ENCODE peak calls at places on chromosomes 11 and 22, in seven cellular contexts. One of them, this sample, is unnamed.
A peak's percentile ranks its signal among the peaks of the same experiment; 100 is the strongest.

GRCh38 chr22:23233746-23234408 is 53.6 kb downstream of the BCR start:
- DNase-seq in breast epithelium: no peak
- DNase-seq in cardiac muscle cell: peak; percentile 69
- DNase-seq in fibroblast of mammary gland: peak; percentile 95
- DNase-seq in body of pancreas: no peak
- DNase-seq in left lung: no peak
- DNase-seq in hepatocyte: peak; percentile 52
- DNase-seq in this sample: peak; percentile 46

GRCh38 chr11:124644426-124645280 is 22.0 kb downstream of the TBRG1 start:
- DNase-seq in cardiac muscle cell: peak; percentile 89
- DNase-seq in left lung: no peak
- DNase-seq in hepatocyte: peak; percentile 74
- DNase-seq in fibroblast of mammary gland: peak; percentile 74
- DNase-seq in breast epithelium: no peak
- DNase-seq in body of pancreas: peak; percentile 69
- DNase-seq in this sample: peak; percentile 89

GRCh38 chr22:48431014-48431413 is 1396.7 kb downstream of the BRD1 start:
- DNase-seq in fibroblast of mammary gland: no peak
- DNase-seq in left lung: no peak
- DNase-seq in hepatocyte: no peak
- DNase-seq in breast epithelium: no peak
- DNase-seq in body of pancreas: no peak
- DNase-seq in cardiac muscle cell: no peak
- DNase-seq in this sample: no peak

GRCh38 chr22:50627914-50628542 is at the start of gene ARSA:
- DNase-seq in body of pancreas: peak; percentile 89
- DNase-seq in breast epithelium: peak; percentile 86
- DNase-seq in left lung: peak; percentile 90
- DNase-seq in hepatocyte: peak; percentile 92
- DNase-seq in cardiac muscle cell: peak; percentile 88
- DNase-seq in fibroblast of mammary gland: peak; percentile 74
- DNase-seq in this sample: peak; percentile 83

GRCh38 chr22:42641801-42642413 is 1.5 kb upstream of the ATP5MGL start:
- DNase-seq in cardiac muscle cell: no peak
- DNase-seq in fibroblast of mammary gland: no peak
- DNase-seq in breast epithelium: no peak
- DNase-seq in left lung: no peak
- DNase-seq in hepatocyte: peak; percentile 36
- DNase-seq in body of pancreas: no peak
- DNase-seq in this sample: peak; percentile 20

GRCh38 chr11:120086651-120087050 is 51.3 kb downstream of the TRIM29 start:
- DNase-seq in body of pancreas: no peak
- DNase-seq in hepatocyte: no peak
- DNase-seq in left lung: no peak
- DNase-seq in breast epithelium: no peak
- DNase-seq in cardiac muscle cell: no peak
- DNase-seq in fibroblast of mammary gland: no peak
- DNase-seq in this sample: no peak

GRCh38 chr11:17864478-17864941 is 129.9 kb downstream of the KCNC1 start:
- DNase-seq in fibroblast of mammary gland: no peak
- DNase-seq in breast epithelium: no peak
- DNase-seq in left lung: no peak
- DNase-seq in body of pancreas: peak; percentile 21
- DNase-seq in hepatocyte: peak; percentile 45
- DNase-seq in cardiac muscle cell: no peak
- DNase-seq in this sample: peak; percentile 11

GRCh38 chr22:44648821-44649566 is 53.0 kb upstream of the PRR5 start:
- DNase-seq in left lung: no peak
- DNase-seq in breast epithelium: no peak
- DNase-seq in cardiac muscle cell: peak; percentile 77
- DNase-seq in fibroblast of mammary gland: peak; percentile 90
- DNase-seq in body of pancreas: peak; percentile 21
- DNase-seq in hepatocyte: peak; percentile 74
- DNase-seq in this sample: peak; percentile 49

GRCh38 chr11:111524056-111524455 is 9.5 kb downstream of the HOATZ start:
- DNase-seq in cardiac muscle cell: no peak
- DNase-seq in breast epithelium: no peak
- DNase-seq in body of pancreas: no peak
- DNase-seq in fibroblast of mammary gland: no peak
- DNase-seq in hepatocyte: no peak
- DNase-seq in left lung: no peak
- DNase-seq in this sample: no peak

GRCh38 chr11:45252134-45252856 is 33.8 kb downstream of the SYT13 start:
- DNase-seq in cardiac muscle cell: peak; percentile 37
- DNase-seq in left lung: no peak
- DNase-seq in hepatocyte: peak; percentile 74
- DNase-seq in breast epithelium: no peak
- DNase-seq in body of pancreas: peak; percentile 70
- DNase-seq in fibroblast of mammary gland: peak; percentile 41
- DNase-seq in this sample: no peak

GRCh38 chr11:71379722-71380121 is 68.5 kb downstream of the DHCR7 start:
- DNase-seq in fibroblast of mammary gland: no peak
- DNase-seq in left lung: no peak
- DNase-seq in breast epithelium: no peak
- DNase-seq in hepatocyte: no peak
- DNase-seq in cardiac muscle cell: no peak
- DNase-seq in body of pancreas: no peak
- DNase-seq in this sample: no peak

GRCh38 chr22:38770257-38770949 is 14.6 kb upstream of the SUN2 start:
- DNase-seq in body of pancreas: no peak
- DNase-seq in cardiac muscle cell: no peak
- DNase-seq in breast epithelium: no peak
- DNase-seq in fibroblast of mammary gland: no peak
- DNase-seq in hepatocyte: no peak
- DNase-seq in left lung: no peak
- DNase-seq in this sample: no peak

GRCh38 chr11:95230054-95231034 is 658 bp downstream of the SESN3 start:
- DNase-seq in cardiac muscle cell: peak; percentile 40
- DNase-seq in breast epithelium: peak; percentile 47
- DNase-seq in body of pancreas: no peak
- DNase-seq in fibroblast of mammary gland: peak; percentile 35
- DNase-seq in hepatocyte: peak; percentile 47
- DNase-seq in left lung: peak; percentile 45
- DNase-seq in this sample: peak; percentile 30

GRCh38 chr11:8047382-8047781 is 33.6 kb upstream of the TUB start:
- DNase-seq in hepatocyte: no peak
- DNase-seq in left lung: no peak
- DNase-seq in body of pancreas: no peak
- DNase-seq in cardiac muscle cell: no peak
- DNase-seq in breast epithelium: no peak
- DNase-seq in fibroblast of mammary gland: no peak
- DNase-seq in this sample: no peak

GRCh38 chr11:73156114-73156513 is 14.0 kb upstream of the FCHSD2 start:
- DNase-seq in body of pancreas: no peak
- DNase-seq in cardiac muscle cell: no peak
- DNase-seq in fibroblast of mammary gland: no peak
- DNase-seq in left lung: no peak
- DNase-seq in breast epithelium: no peak
- DNase-seq in hepatocyte: no peak
- DNase-seq in this sample: no peak

DNA sequence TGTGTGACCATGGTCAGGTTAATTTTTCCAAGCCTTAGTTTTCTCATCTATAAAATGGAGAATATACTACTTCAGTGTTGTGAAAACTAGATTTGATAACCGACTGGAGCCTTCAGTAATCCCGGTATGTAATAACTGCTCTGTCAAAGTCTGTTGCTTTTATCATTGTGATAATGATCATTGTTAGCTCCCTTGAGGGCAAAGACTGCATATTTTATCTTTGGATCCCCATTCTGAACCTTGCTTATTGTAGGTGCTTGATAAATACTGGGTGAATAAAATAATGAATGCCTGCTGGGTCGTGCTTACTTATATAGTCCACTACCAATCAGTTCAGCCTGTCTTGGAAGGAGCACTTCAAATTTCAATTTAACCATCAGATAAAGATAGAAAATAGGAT is 105.3 kb downstream of the ARFGAP2 start:
- DNase-seq in fibroblast of mammary gland: no peak
- DNase-seq in body of pancreas: no peak
- DNase-seq in breast epithelium: no peak
- DNase-seq in cardiac muscle cell: no peak
- DNase-seq in left lung: no peak
- DNase-seq in hepatocyte: no peak
- DNase-seq in this sample: no peak
- TF ChIP-seq CTCF in fibroblast of mammary gland: no peak
- TF ChIP-seq CTCF in body of pancreas: no peak
- TF ChIP-seq CTCF in breast epithelium: no peak
- TF ChIP-seq CTCF in cardiac muscle cell: no peak
- TF ChIP-seq CTCF in left lung: no peak
- TF ChIP-seq CTCF in hepatocyte: no peak
- TF ChIP-seq CTCF in this sample: no peak

DNA sequence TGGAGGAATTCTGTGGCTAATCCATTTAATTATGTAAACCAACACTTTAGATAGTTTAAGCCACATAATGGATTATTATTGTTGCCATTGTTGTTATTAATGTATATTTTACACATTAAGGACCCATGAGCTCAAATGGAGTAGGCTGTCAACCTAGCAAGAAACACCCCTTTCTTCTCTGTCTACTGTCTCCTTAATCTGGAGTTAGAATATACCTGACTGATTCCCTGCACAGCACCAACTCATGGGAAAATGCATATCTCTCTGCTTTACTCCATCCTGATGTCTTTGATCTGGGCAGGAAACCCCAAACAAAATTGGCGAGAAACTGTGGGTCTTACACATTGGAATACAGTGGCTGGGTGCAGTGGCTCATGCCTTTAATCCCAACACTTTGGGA is 24.0 kb upstream of the ME3 start:
- DNase-seq in cardiac muscle cell: no peak
- DNase-seq in body of pancreas: no peak
- DNase-seq in breast epithelium: no peak
- DNase-seq in fibroblast of mammary gland: no peak
- DNase-seq in left lung: no peak
- DNase-seq in hepatocyte: no peak
- DNase-seq in this sample: no peak
- H3K4me3 ChIP-seq in cardiac muscle cell: no peak overlapping the region
- H3K4me3 ChIP-seq in body of pancreas: no peak overlapping the region
- H3K4me3 ChIP-seq in breast epithelium: no peak overlapping the region
- H3K4me3 ChIP-seq in fibroblast of mammary gland: no peak overlapping the region
- H3K4me3 ChIP-seq in left lung: no peak overlapping the region
- H3K4me3 ChIP-seq in hepatocyte: no peak overlapping the region
- H3K4me3 ChIP-seq in this sample: no peak overlapping the region

DNA sequence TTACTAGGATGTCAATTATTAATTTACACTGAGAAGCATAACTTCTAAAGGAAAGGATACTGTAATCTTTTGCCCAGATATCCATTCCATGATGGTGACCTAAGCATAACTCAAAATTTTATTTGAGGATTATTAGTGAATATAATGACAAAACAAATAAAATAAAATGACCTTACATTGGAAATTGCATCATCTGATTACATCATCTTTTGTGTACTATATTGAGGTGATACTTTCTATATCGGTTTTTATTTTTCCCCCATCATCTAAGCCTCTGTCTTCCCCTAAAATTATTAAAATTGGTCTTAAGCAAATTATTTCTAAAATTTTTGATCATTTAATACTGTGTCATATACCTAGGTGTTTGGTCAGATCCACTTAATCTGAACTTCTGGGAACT is 150.1 kb upstream of the CTSC start:
- DNase-seq in breast epithelium: no peak
- DNase-seq in left lung: no peak
- DNase-seq in hepatocyte: no peak
- DNase-seq in fibroblast of mammary gland: no peak
- DNase-seq in cardiac muscle cell: no peak
- DNase-seq in body of pancreas: no peak
- DNase-seq in this sample: no peak
- TF ChIP-seq CTCF in breast epithelium: no peak
- TF ChIP-seq CTCF in left lung: no peak
- TF ChIP-seq CTCF in hepatocyte: no peak
- TF ChIP-seq CTCF in fibroblast of mammary gland: no peak
- TF ChIP-seq CTCF in cardiac muscle cell: no peak
- TF ChIP-seq CTCF in body of pancreas: no peak
- TF ChIP-seq CTCF in this sample: no peak

GRCh38 chr11:1270476-1270875 is 39.0 kb downstream of the TOLLIP start:
- DNase-seq in hepatocyte: no peak
- DNase-seq in fibroblast of mammary gland: no peak
- DNase-seq in breast epithelium: no peak
- DNase-seq in body of pancreas: no peak
- DNase-seq in cardiac muscle cell: no peak
- DNase-seq in left lung: no peak
- DNase-seq in this sample: no peak

GRCh38 chr11:1271406-1271805 is 38.0 kb downstream of the TOLLIP start:
- DNase-seq in hepatocyte: no peak
- DNase-seq in fibroblast of mammary gland: no peak
- DNase-seq in cardiac muscle cell: no peak
- DNase-seq in body of pancreas: no peak
- DNase-seq in left lung: no peak
- DNase-seq in breast epithelium: no peak
- DNase-seq in this sample: no peak

GRCh38 chr11:1271927-1272326 is 37.5 kb downstream of the TOLLIP start:
- DNase-seq in fibroblast of mammary gland: no peak
- DNase-seq in hepatocyte: no peak
- DNase-seq in body of pancreas: no peak
- DNase-seq in left lung: no peak
- DNase-seq in cardiac muscle cell: no peak
- DNase-seq in breast epithelium: no peak
- DNase-seq in this sample: no peak

GRCh38 chr11:1269957-1270356 is 39.5 kb downstream of the TOLLIP start:
- DNase-seq in breast epithelium: no peak
- DNase-seq in fibroblast of mammary gland: no peak
- DNase-seq in hepatocyte: no peak
- DNase-seq in left lung: no peak
- DNase-seq in cardiac muscle cell: no peak
- DNase-seq in body of pancreas: no peak
- DNase-seq in this sample: no peak

DNA sequence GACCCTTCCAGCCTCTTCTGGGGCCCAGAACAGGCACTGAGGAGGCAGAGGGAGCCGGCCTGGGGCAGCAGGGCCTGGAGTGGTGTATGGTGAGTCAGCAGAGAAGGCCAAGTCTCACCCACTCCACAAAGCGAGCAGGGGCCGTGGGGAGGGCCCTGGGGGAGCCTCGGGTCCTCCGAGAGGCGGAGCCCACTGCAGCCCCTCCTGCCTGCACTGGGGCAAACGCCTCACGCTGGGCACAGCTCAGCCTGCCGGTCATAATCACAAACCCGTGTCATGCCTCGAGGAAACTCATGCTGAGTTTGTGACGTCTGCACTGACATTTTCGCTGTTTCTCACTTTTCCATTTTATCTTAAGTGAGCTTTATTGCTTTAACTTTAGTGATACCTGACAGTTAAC is 38.4 kb downstream of the TOLLIP start:
- DNase-seq in fibroblast of mammary gland: no peak
- DNase-seq in cardiac muscle cell: peak; percentile 16
- DNase-seq in breast epithelium: no peak
- DNase-seq in hepatocyte: no peak
- DNase-seq in left lung: no peak
- DNase-seq in body of pancreas: no peak
- DNase-seq in this sample: peak; percentile 87
- H3K4me3 ChIP-seq in fibroblast of mammary gland: no peak overlapping the region
- H3K4me3 ChIP-seq in cardiac muscle cell: no peak overlapping the region
- H3K4me3 ChIP-seq in breast epithelium: no peak overlapping the region
- H3K4me3 ChIP-seq in hepatocyte: no peak overlapping the region
- H3K4me3 ChIP-seq in left lung: no peak overlapping the region
- H3K4me3 ChIP-seq in body of pancreas: no peak overlapping the region
- H3K4me3 ChIP-seq in this sample: no peak overlapping the region

DNA sequence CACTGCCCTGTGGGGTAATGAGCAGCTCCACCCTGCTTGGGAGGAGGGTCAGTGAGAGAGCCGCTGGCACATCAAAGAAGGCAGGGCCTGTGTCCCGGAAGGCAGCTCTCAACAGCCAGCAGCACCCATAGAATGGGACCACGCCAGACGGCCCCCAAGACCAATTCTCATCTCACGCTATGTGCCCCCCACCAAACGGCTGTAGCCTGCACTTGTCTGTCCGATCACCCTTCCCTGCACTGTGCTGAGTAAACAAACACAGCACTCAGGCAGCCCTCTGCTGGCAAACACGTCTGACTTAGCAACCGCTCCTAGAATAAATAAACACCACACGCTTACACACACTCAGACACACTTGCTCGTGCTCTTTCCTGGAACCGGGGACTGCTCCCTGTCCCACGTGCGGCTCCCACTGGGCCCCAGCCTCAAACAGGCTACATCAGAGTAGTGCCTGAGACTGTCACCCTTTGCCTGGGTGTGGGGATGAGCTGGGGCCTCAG is 53.2 kb upstream of the CDON start:
- DNase-seq in left lung: peak; percentile 82
- DNase-seq in breast epithelium: peak; percentile 80
- DNase-seq in cardiac muscle cell: peak; percentile 81
- DNase-seq in body of pancreas: peak; percentile 91
- DNase-seq in hepatocyte: peak; percentile 90
- DNase-seq in fibroblast of mammary gland: peak; percentile 85
- DNase-seq in this sample: peak; percentile 90
- TF ChIP-seq CTCF in left lung: no peak
- TF ChIP-seq CTCF in breast epithelium: peak; percentile 29
- TF ChIP-seq CTCF in cardiac muscle cell: peak; percentile 31
- TF ChIP-seq CTCF in body of pancreas: peak; percentile 55
- TF ChIP-seq CTCF in hepatocyte: peak; percentile 26
- TF ChIP-seq CTCF in fibroblast of mammary gland: peak; percentile 22
- TF ChIP-seq CTCF in this sample: peak; percentile 59

This sample was measured in choroid plexus epithelial cell.